ENCODE peak calls at places on chromosomes 6 and 20, in four cellular contexts. A, Z, P and R are unnamed samples.
A peak's percentile ranks its signal among the peaks of the same experiment; 100 is the strongest.

GRCh38 chr6:153146413-153146812 is 15.3 kb upstream of the RGS17 start:
- DNase-seq in A (no peak), P (no peak), Z (no peak), R (no peak)

GRCh38 chr6:15417811-15418210 is 171.9 kb downstream of the JARID2 start:
- DNase-seq in P (peak; percentile 96), Z (peak; percentile 44), A (no peak), R (no peak)

GRCh38 chr20:24633026-24633425 is 163.6 kb downstream of the SYNDIG1 start:
- DNase-seq in Z (no peak), P (no peak), A (no peak), R (no peak)

GRCh38 chr6:130159876-130160415 is 62.8 kb downstream of the SAMD3 start:
- DNase-seq in Z (no peak), A (no peak), P (no peak), R (no peak)

GRCh38 chr20:35145141-35145564 is 2.0 kb downstream of the EDEM2 start:
- DNase-seq in Z (peak; percentile 62), P (peak; percentile 80), A (peak; percentile 47), R (peak; percentile 68)

GRCh38 chr6:45535933-45536332 is 158.2 kb upstream of the SUPT3H start:
- DNase-seq in P (no peak), A (no peak), Z (no peak), R (peak; percentile 47)

GRCh38 chr6:155638200-155638599 is 182.6 kb upstream of the NOX3 start:
- DNase-seq in P (peak; percentile 45), Z (no peak), A (no peak), R (no peak)

GRCh38 chr6:151502499-151502898 is 8.7 kb downstream of the CCDC170 start:
- DNase-seq in P (peak; percentile 59), A (peak; percentile 22), Z (peak; percentile 60), R (no peak)

GRCh38 chr6:136886110-136886509 is 36.0 kb upstream of the SLC35D3 start:
- DNase-seq in Z (peak; percentile 12), P (peak; percentile 43), A (no peak), R (no peak)

GRCh38 chr6:7267521-7268091 is 45.4 kb downstream of the SSR1 start:
- DNase-seq in Z (peak; percentile 97), P (peak; percentile 99), A (peak; percentile 54), R (peak; percentile 32)

GRCh38 chr6:124022641-124023040 is 219.0 kb downstream of the NKAIN2 start:
- DNase-seq in Z (no peak), A (no peak), P (no peak), R (no peak)

GRCh38 chr6:90369024-90369519 is 72.4 kb upstream of the BACH2 start:
- DNase-seq in P (peak; percentile 98), Z (peak; percentile 98), A (peak; percentile 99), R (peak; percentile 93)

GRCh38 chr6:41724638-41725501 is 10.5 kb downstream of the TFEB start:
- DNase-seq in P (no peak), A (no peak), Z (no peak), R (peak; percentile 56)

GRCh38 chr20:8150591-8150990 is 18.5 kb downstream of the PLCB1 start:
- DNase-seq in P (no peak), Z (peak; percentile 15), A (no peak), R (no peak)

GRCh38 chr20:45419188-45420091 is 3.5 kb downstream of the PIGT start:
- DNase-seq in A (no peak), P (peak; percentile 100), Z (peak; percentile 98), R (no peak)

GRCh38 chr20:51700809-51701285 is 67.3 kb downstream of the ATP9A start:
- DNase-seq in P (peak; percentile 92), A (peak; percentile 35), Z (peak; percentile 66), R (peak; percentile 66)

GRCh38 chr6:107866606-107867301 is 42.6 kb upstream of the SCML4 start:
- DNase-seq in A (peak; percentile 8), Z (peak; percentile 65), P (peak; percentile 42), R (peak; percentile 54)

GRCh38 chr6:11379805-11380204 is 147.3 kb upstream of the NEDD9 start:
- DNase-seq in A (no peak), P (no peak), Z (no peak), R (no peak)

GRCh38 chr6:71248306-71248705 is 40.3 kb upstream of the OGFRL1 start:
- DNase-seq in A (no peak), Z (peak; percentile 85), P (peak; percentile 60), R (peak; percentile 26)

GRCh38 chr20:521860-522259 is 21.7 kb downstream of the CSNK2A1 start:
- DNase-seq in P (no peak), Z (no peak), A (no peak), R (no peak)

GRCh38 chr6:168368063-168368835 is 48.7 kb upstream of the DACT2 start:
- DNase-seq in P (no peak), A (no peak), Z (peak; percentile 44), R (no peak)

GRCh38 chr6:35496036-35496850 is 636 bp downstream of the TEAD3 start:
- DNase-seq in P (peak; percentile 47), Z (peak; percentile 77), A (no peak), R (peak; percentile 85)

GRCh38 chr6:99002826-99003225 is 55.1 kb upstream of the FBXL4 start:
- DNase-seq in P (no peak), Z (peak; percentile 12), A (no peak), R (no peak)

GRCh38 chr20:15619341-15619740 is 953.9 kb downstream of the KIF16B start:
- DNase-seq in Z (no peak), A (no peak), P (no peak), R (no peak)

GRCh38 chr6:145960918-145961604 is 3.1 kb downstream of the SHPRH start:
- DNase-seq in P (no peak), Z (peak; percentile 48), A (no peak), R (no peak)

DNA sequence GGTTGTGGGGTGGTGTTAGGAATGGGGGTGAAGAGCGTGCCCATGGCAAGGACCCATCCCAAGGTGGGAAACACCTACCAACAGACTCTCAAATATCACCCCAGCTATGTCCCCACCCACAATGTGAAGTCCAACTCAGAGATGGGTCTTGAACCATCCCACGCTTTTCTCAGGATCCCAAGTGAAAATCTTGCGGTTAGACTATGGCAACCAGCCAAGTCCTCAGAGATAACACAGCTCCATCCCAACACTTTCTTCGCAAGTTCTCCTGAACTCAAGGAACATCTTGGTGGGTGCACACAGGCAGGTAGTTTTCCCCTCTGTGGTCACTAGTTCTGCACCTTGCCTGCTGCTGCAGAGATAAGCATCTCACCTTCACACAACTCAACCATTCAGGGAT is 116.0 kb downstream of the CDC5L start:
- DNase-seq in Z (no peak), P (no peak), A (no peak), R (no peak)
- H3K9me2 ChIP-seq in Z (no peaks in the 10 kb centered on the region), P (peaks cover 4% of the 10 kb centered on the region), A (no peaks in the 10 kb centered on the region), R (no peaks in the 10 kb centered on the region)

GRCh38 chr6:132198896-132199295 is 202.4 kb downstream of the MOXD1 start:
- DNase-seq in Z (peak; percentile 67), A (no peak), P (peak; percentile 51), R (no peak)

GRCh38 chr6:132194529-132194928 is 206.7 kb downstream of the MOXD1 start:
- DNase-seq in Z (no peak), P (no peak), A (no peak), R (no peak)

GRCh38 chr6:132199343-132199742 is 201.9 kb downstream of the MOXD1 start:
- DNase-seq in A (no peak), Z (peak; percentile 76), P (peak; percentile 81), R (no peak)

GRCh38 chr6:132202569-132202968 is 198.7 kb downstream of the MOXD1 start:
- DNase-seq in A (no peak), Z (peak; percentile 88), P (no peak), R (peak; percentile 30)

GRCh38 chr6:132198040-132198439 is 203.2 kb downstream of the MOXD1 start:
- DNase-seq in A (no peak), P (peak; percentile 66), Z (peak; percentile 64), R (no peak)
- H3K9me2 ChIP-seq in A (no peaks in the 10 kb centered on the region), P (no peaks in the 10 kb centered on the region), Z (no peaks in the 10 kb centered on the region), R (no peaks in the 10 kb centered on the region)

GRCh38 chr6:95232477-95232876 is 344.9 kb upstream of the MANEA start:
- DNase-seq in A (no peak), P (no peak), Z (peak; percentile 1), R (no peak)
- H3K9me2 ChIP-seq in A (no peaks in the 10 kb centered on the region), P (no peaks in the 10 kb centered on the region), Z (no peaks in the 10 kb centered on the region), R (no peaks in the 10 kb centered on the region)

GRCh38 chr6:26103141-26103769 is 16.0 kb downstream of the HFE start:
- DNase-seq in P (peak; percentile 75), A (no peak), Z (peak; percentile 69), R (peak; percentile 46)

GRCh38 chr6:26092443-26092842 is 5.2 kb downstream of the HFE start:
- DNase-seq in P (no peak), Z (no peak), A (no peak), R (no peak)

GRCh38 chr6:26094036-26094435 is 6.8 kb downstream of the HFE start:
- DNase-seq in P (no peak), Z (no peak), A (no peak), R (no peak)

DNA sequence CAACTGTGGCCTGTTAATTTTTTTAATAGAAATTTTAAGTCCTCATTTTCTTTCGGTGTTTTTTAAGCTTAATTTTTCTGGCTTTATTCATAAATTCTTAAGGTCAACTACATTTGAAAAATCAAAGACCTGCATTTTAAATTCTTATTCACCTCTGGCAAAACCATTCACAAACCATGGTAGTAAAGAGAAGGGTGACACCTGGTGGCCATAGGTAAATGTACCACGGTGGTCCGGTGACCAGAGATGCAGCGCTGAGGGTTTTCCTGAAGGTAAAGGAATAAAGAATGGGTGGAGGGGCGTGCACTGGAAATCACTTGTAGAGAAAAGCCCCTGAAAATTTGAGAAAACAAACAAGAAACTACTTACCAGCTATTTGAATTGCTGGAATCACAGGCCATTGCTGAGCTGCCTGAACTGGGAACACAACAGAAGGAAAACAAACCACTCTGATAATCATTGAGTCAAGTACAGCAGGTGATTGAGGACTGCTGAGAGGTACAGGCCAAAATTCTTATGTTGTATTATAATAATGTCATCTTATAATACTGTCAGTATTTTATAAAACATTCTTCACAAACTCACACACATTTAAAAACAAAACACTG is 10.1 kb downstream of the HFE start:
- DNase-seq in Z (peak; percentile 83), A (peak; percentile 55), P (peak; percentile 78), R (peak; percentile 86)
- H3K9me2 ChIP-seq in Z (no peaks in the 10 kb centered on the region), A (no peaks in the 10 kb centered on the region), P (no peaks in the 10 kb centered on the region), R (no peaks in the 10 kb centered on the region)

GRCh38 chr6:113428702-113429101 is 428.4 kb upstream of the MARCKS start:
- DNase-seq in A (no peak), Z (peak; percentile 55), P (no peak), R (no peak)

GRCh38 chr6:113420290-113420689 is 436.9 kb upstream of the MARCKS start:
- DNase-seq in Z (no peak), P (no peak), A (no peak), R (no peak)

GRCh38 chr6:113427617-113428016 is 429.5 kb upstream of the MARCKS start:
- DNase-seq in P (no peak), A (no peak), Z (no peak), R (no peak)

GRCh38 chr6:113421997-113422396 is 435.1 kb upstream of the MARCKS start:
- DNase-seq in Z (no peak), P (no peak), A (no peak), R (no peak)

GRCh38 chr6:113423956-113424355 is 433.2 kb upstream of the MARCKS start:
- DNase-seq in P (no peak), Z (no peak), A (no peak), R (no peak)
- H3K9me2 ChIP-seq in P (no peaks in the 10 kb centered on the region), Z (no peaks in the 10 kb centered on the region), A (no peaks in the 10 kb centered on the region), R (no peaks in the 10 kb centered on the region)

DNA sequence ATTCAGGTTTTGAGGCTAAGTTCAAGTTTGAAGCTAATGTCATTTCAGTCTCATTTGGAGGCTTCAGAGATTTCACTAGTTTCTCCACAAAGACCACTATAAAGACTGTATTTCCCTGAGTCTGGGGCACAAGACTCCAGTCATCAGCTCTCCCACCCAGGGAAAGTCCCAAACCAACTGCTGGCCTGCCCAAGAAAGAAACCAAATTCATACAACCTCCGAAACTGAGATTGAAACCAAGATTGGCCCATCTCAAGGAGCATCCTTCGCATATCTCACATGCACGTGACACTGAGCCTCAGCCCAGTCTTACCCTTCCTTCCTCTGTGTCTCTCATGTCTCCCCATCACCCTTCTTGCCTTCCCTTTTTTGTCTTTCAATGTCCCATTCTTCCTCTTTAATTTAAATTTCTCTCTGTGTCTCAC is 3.5 kb upstream of the LTA start:
- DNase-seq in A (no peak), P (no peak), Z (no peak), R (no peak)
- H3K9me2 ChIP-seq in A (no peaks in the 10 kb centered on the region), P (no peaks in the 10 kb centered on the region), Z (no peaks in the 10 kb centered on the region), R (no peaks in the 10 kb centered on the region)